ENCODE peak calls at places on chromosomes 16 and 17, in nine cellular contexts. C is endodermal cell; G is lower lobe of right lung; P is A172; J is aorta; U is stimulated activated CD4-positive, alpha-beta T cell treated with anti-CD3 and anti-CD28 coated beads, Interleukin-1b, Interleukin-23, amount 100 ng/mL, for 1 hour; Z is tibial artery; E is GM12891; R is hippocampal formation. L is an unnamed sample.

GRCh38 chr16:68444058-68444657 is 4.2 kb downstream of the SMPD3 start:
- DNase-seq in E (no peak), J (no peak), Z (no peak), C (peak; percentile 94), U (no peak), R (no peak), G (no peak), P (peak; percentile 58), L (no peak)

GRCh38 chr17:73189417-73190099 is 3.3 kb upstream of the COG1 start:
- DNase-seq in R (no peak), C (peak; percentile 90), P (peak; percentile 86), Z (no peak), U (no peak), J (no peak), G (no peak), E (no peak), L (no peak)

GRCh38 chr17:51144266-51145022 is 8.9 kb upstream of the NME1 start:
- DNase-seq in U (no peak), P (no peak), G (no peak), E (no peak), J (no peak), R (no peak), C (peak; percentile 58), Z (no peak), L (no peak)

GRCh38 chr16:27779719-27780161 is 229.8 kb downstream of the KATNIP start:
- DNase-seq in U (no peak), Z (peak; percentile 55), C (peak; percentile 92), J (no peak), E (no peak), R (peak; percentile 57), P (no peak), G (peak; percentile 66), L (peak; percentile 45)

GRCh38 chr17:75679706-75680201 is 12.6 kb downstream of the SAP30BP start:
- DNase-seq in C (no peak), E (no peak), U (no peak), P (peak; percentile 74), R (peak; percentile 29), G (peak; percentile 66), J (no peak), Z (no peak), L (no peak)

GRCh38 chr17:50426814-50427787 is 1.1 kb downstream of the ACSF2 start:
- DNase-seq in E (no peak), J (no peak), Z (peak; percentile 27), R (no peak), U (no peak), P (peak; percentile 44), C (peak; percentile 84), G (no peak), L (no peak)

GRCh38 chr17:73133911-73134649 is 30.7 kb upstream of the SSTR2 start:
- DNase-seq in E (no peak), Z (no peak), C (no peak), R (no peak), P (no peak), G (no peak), U (no peak), J (no peak), L (no peak)

GRCh38 chr17:36849871-36850348 is 87.4 kb upstream of the LHX1 start:
- DNase-seq in R (no peak), U (peak; percentile 10), C (peak; percentile 91), G (no peak), Z (no peak), P (peak; percentile 89), J (no peak), E (no peak), L (no peak)

GRCh38 chr17:79664925-79665738 is 54.3 kb upstream of the RBFOX3 start:
- DNase-seq in P (no peak), Z (peak; percentile 65), U (no peak), R (peak; percentile 6), C (peak; percentile 86), E (no peak), G (peak; percentile 86), J (no peak), L (peak; percentile 86)

GRCh38 chr16:85908444-85908843 is 9.5 kb downstream of the IRF8 start:
- DNase-seq in P (no peak), G (no peak), E (peak; percentile 61), U (no peak), J (no peak), C (no peak), Z (no peak), R (no peak), L (no peak)